ENCODE peak calls at places on chromosomes 6 and 20, in six cellular contexts. W is EL; J is NCI-H2081; O is NCI-H1092; R is CD4-positive, alpha-beta T cell; A is naive thymus-derived CD8-positive, alpha-beta T cell. M is an unnamed sample.
A peak's percentile ranks its signal among the peaks of the same experiment; 100 is the strongest.

GRCh38 chr6:32680055-32680454 is 13.6 kb upstream of the HLA-DQB1 start:
- DNase-seq in O (no peak), R (no peak), J (no peak), W (no peak), A (no peak), M (no peak)

GRCh38 chr6:163349696-163350095 is 64.8 kb upstream of the QKI start:
- DNase-seq in W (no peak), R (no peak), J (no peak), O (no peak), A (no peak), M (no peak)

GRCh38 chr20:20391766-20392165 is 23.9 kb downstream of the INSM1 start:
- DNase-seq in W (no peak), A (no peak), R (no peak), J (no peak), O (no peak), M (no peak)

GRCh38 chr6:44088827-44089590 is 38.2 kb downstream of the MRPL14 start:
- DNase-seq in W (no peak), J (no peak), A (no peak), O (no peak), R (no peak), M (no peak)

GRCh38 chr6:117483645-117484016 is 1.2 kb downstream of the DCBLD1 start:
- DNase-seq in O (no peak), J (peak; percentile 48), A (peak; percentile 22), W (peak; percentile 50), R (no peak), M (no peak)

GRCh38 chr20:11810316-11811130 is 107.2 kb upstream of the BTBD3 start:
- DNase-seq in W (peak; percentile 84), A (no peak), O (no peak), J (peak; percentile 84), R (no peak), M (no peak)

GRCh38 chr20:57108742-57109141 is 157.7 kb downstream of the BMP7 start:
- DNase-seq in W (no peak), J (no peak), A (no peak), O (no peak), R (no peak), M (no peak)

GRCh38 chr6:84582997-84583396 is 181.4 kb downstream of the TBX18 start:
- DNase-seq in R (no peak), O (no peak), A (no peak), J (no peak), W (peak; percentile 72), M (no peak)

GRCh38 chr6:54874349-54875048 is 27.9 kb downstream of the FAM83B start:
- DNase-seq in J (no peak), O (no peak), A (no peak), R (no peak), W (no peak), M (no peak)

GRCh38 chr6:139586273-139586672 is 211.8 kb upstream of the CITED2 start:
- DNase-seq in A (no peak), W (no peak), J (no peak), O (no peak), R (no peak), M (no peak)

GRCh38 chr6:42748241-42748898 is 2.5 kb upstream of the TBCC start:
- DNase-seq in W (no peak), R (no peak), J (no peak), A (no peak), O (no peak), M (no peak)

GRCh38 chr6:139372326-139373153 is 1.9 kb downstream of the CITED2 start:
- DNase-seq in O (no peak), W (peak; percentile 41), J (no peak), A (no peak), R (no peak), M (no peak)

GRCh38 chr20:25372584-25373336 is 17.9 kb downstream of the ABHD12 start:
- DNase-seq in W (peak; percentile 94), A (no peak), J (no peak), O (no peak), R (no peak), M (no peak)

GRCh38 chr20:32483351-32484220 is 101.5 kb downstream of the NOL4L start:
- DNase-seq in W (peak; percentile 88), A (peak; percentile 61), J (peak; percentile 88), R (peak; percentile 30), O (peak; percentile 78), M (peak; percentile 49)

GRCh38 chr6:35262596-35262995 is 3.1 kb downstream of the ZNF76 start:
- DNase-seq in O (no peak), A (no peak), J (no peak), R (no peak), W (peak; percentile 54), M (no peak)

GRCh38 chr6:148720371-148720770 is 26.5 kb upstream of the UST start:
- DNase-seq in A (no peak), J (no peak), W (peak; percentile 35), O (no peak), R (no peak), M (no peak)

GRCh38 chr6:34151321-34152041 is 5.6 kb upstream of the GRM4 start:
- DNase-seq in W (no peak), O (no peak), J (no peak), A (no peak), R (no peak), M (no peak)

GRCh38 chr20:63009988-63010769 is 3.4 kb upstream of the BHLHE23 start:
- DNase-seq in W (no peak), J (peak; percentile 45), A (no peak), O (no peak), R (peak; percentile 31), M (peak; percentile 19)

GRCh38 chr6:21935561-21936028 is 342.0 kb downstream of the SOX4 start:
- DNase-seq in O (no peak), A (no peak), W (peak; percentile 60), R (no peak), J (peak; percentile 16), M (no peak)

GRCh38 chr20:51802170-51802745 is at the start of gene SALL4:
- DNase-seq in O (no peak), R (no peak), J (no peak), A (no peak), W (no peak), M (peak; percentile 6)

GRCh38 chr6:125154184-125155135 is 887 bp downstream of the TPD52L1 start:
- DNase-seq in R (no peak), A (peak; percentile 12), J (peak; percentile 33), O (no peak), W (peak; percentile 31), M (no peak)

GRCh38 chr6:42316390-42316970 is 98.8 kb upstream of the MRPS10 start:
- DNase-seq in R (no peak), W (peak; percentile 81), J (no peak), A (no peak), O (no peak), M (no peak)

GRCh38 chr6:145784683-145785082 is 29.9 kb downstream of the FBXO30 start:
- DNase-seq in W (no peak), A (no peak), R (no peak), O (no peak), J (no peak), M (no peak)

GRCh38 chr6:109690373-109690739 is 646 bp downstream of the AK9 start:
- DNase-seq in O (peak; percentile 60), A (peak; percentile 60), W (peak; percentile 13), J (peak; percentile 42), R (peak; percentile 24), M (peak; percentile 28)

GRCh38 chr20:32493356-32493755 is 91.8 kb downstream of the NOL4L start:
- DNase-seq in R (no peak), O (no peak), A (no peak), J (no peak), W (no peak), M (no peak)

GRCh38 chr6:119231394-119231793 is 118.2 kb downstream of the MAN1A1 start:
- DNase-seq in J (no peak), O (no peak), R (no peak), W (no peak), A (no peak), M (no peak)

GRCh38 chr6:1481326-1481725 is 92.0 kb downstream of the FOXF2 start:
- DNase-seq in A (no peak), J (no peak), W (peak; percentile 99), R (no peak), O (no peak), M (no peak)

GRCh38 chr20:62685781-62686555 is 22.7 kb upstream of the NTSR1 start:
- DNase-seq in W (no peak), A (no peak), R (no peak), J (peak; percentile 81), O (peak; percentile 76), M (peak; percentile 98)

GRCh38 chr20:58670659-58671058 is 19.6 kb downstream of the STX16 start:
- DNase-seq in O (no peak), W (no peak), J (no peak), R (no peak), A (no peak), M (no peak)

GRCh38 chr20:11869641-11870040 is 48.1 kb upstream of the BTBD3 start:
- DNase-seq in A (no peak), J (no peak), O (no peak), R (no peak), W (no peak), M (no peak)

GRCh38 chr20:57638173-57638894 is 18.1 kb upstream of the ZBP1 start:
- DNase-seq in R (no peak), J (no peak), W (no peak), A (no peak), O (no peak), M (no peak)